ENCODE peak calls at places on chromosomes 1 and 21, in four cellular contexts. E is A549, V is spleen, F is uterus. J is an unnamed sample.

GRCh38 chr1:203126866-203127671 is 457 bp upstream of the ADORA1 start:
- DNase-seq in V (no peak), E (no peak), F (no peak), J (no peak)

GRCh38 chr1:172359531-172359991 is 60.9 kb upstream of the C1orf105 start:
- DNase-seq in V (no peak), E (peak; percentile 76), F (no peak), J (no peak)

GRCh38 chr1:160108888-160109662 is 6.5 kb upstream of the ATP1A2 start:
- DNase-seq in E (peak; percentile 80), V (no peak), F (no peak), J (no peak)

GRCh38 chr1:184757406-184757805 is 2.7 kb upstream of the EDEM3 start:
- DNase-seq in F (no peak), V (no peak), E (no peak), J (no peak)

GRCh38 chr1:29136463-29136915 is 12.8 kb upstream of the TMEM200B start:
- DNase-seq in F (peak; percentile 72), V (peak; percentile 35), E (no peak), J (no peak)

GRCh38 chr1:214850432-214851010 is 232.0 kb upstream of the KCNK2 start:
- DNase-seq in V (no peak), E (no peak), F (no peak), J (no peak)

GRCh38 chr1:203129501-203130231 is 2.1 kb downstream of the ADORA1 start:
- DNase-seq in F (no peak), E (no peak), V (no peak), J (peak; percentile 68)

GRCh38 chr1:22777658-22778057 is 67.0 kb downstream of the EPHB2 start:
- DNase-seq in V (no peak), E (no peak), F (no peak), J (no peak)

GRCh38 chr1:214416417-214417212 is 134.8 kb downstream of the PTPN14 start:
- DNase-seq in E (no peak), F (no peak), V (no peak), J (no peak)

GRCh38 chr1:61183471-61184034 is 101.2 kb downstream of the NFIA start:
- DNase-seq in E (peak; percentile 13), F (no peak), V (no peak), J (peak; percentile 65)

GRCh38 chr1:98660941-98661543 is 479 bp upstream of the SNX7 start:
- DNase-seq in F (no peak), V (no peak), E (no peak), J (no peak)

GRCh38 chr1:9494936-9495758 is 44.1 kb upstream of the SLC25A33 start:
- DNase-seq in V (peak; percentile 89), E (peak; percentile 60), F (peak; percentile 25), J (no peak)

GRCh38 chr1:174800221-174800791 is 199.4 kb upstream of the CACYBP start:
- DNase-seq in E (no peak), V (peak; percentile 75), F (no peak), J (no peak)

GRCh38 chr1:21604208-21604957 is 64.8 kb downstream of the RAP1GAP start:
- DNase-seq in E (no peak), F (no peak), V (no peak), J (no peak)

GRCh38 chr1:33099290-33100118 is 18.6 kb downstream of the AZIN2 start:
- DNase-seq in V (peak; percentile 83), E (no peak), F (no peak), J (peak; percentile 55)

GRCh38 chr1:230145953-230146476 is 79.0 kb downstream of the GALNT2 start:
- DNase-seq in E (no peak), F (no peak), V (no peak), J (no peak)
- TF ChIP-seq POLR2A in E (no peak), F (no peak), V (no peak), J (no peak)

GRCh38 chr1:143717434-143717833 is 254.4 kb downstream of the FAM72C start:
- DNase-seq in E (no peak), F (no peak), V (no peak), J (no peak)
- H3K4me3 ChIP-seq in E (no peak overlapping the region), F (no peak overlapping the region), V (no peak overlapping the region), J (no peak overlapping the region)

GRCh38 chr1:38584408-38585037 is 275.0 kb downstream of the RRAGC start:
- DNase-seq in E (no peak), F (no peak), V (no peak), J (no peak)
- TF ChIP-seq POLR2A in E (no peak), F (no peak), V (no peak), J (no peak)

GRCh38 chr21:37149411-37149810 is 76.4 kb downstream of the TTC3 start:
- DNase-seq in F (no peak), E (no peak), V (no peak), J (no peak)
- H3K4me3 ChIP-seq in F (no peak overlapping the region), E (no peak overlapping the region), V (no peak overlapping the region), J (no peak overlapping the region)

GRCh38 chr1:109819365-109819764 is 55.6 kb upstream of the EPS8L3 start:
- DNase-seq in F (no peak), E (no peak), V (no peak), J (no peak)

GRCh38 chr1:109821831-109822745 is 58.4 kb upstream of the EPS8L3 start:
- DNase-seq in E (peak; percentile 58), V (peak; percentile 79), F (no peak), J (peak; percentile 87)

GRCh38 chr1:109822749-109823542 is 59.2 kb upstream of the EPS8L3 start:
- DNase-seq in F (no peak), E (no peak), V (no peak), J (no peak)

GRCh38 chr1:109819906-109820305 is 56.2 kb upstream of the EPS8L3 start:
- DNase-seq in F (no peak), V (no peak), E (no peak), J (no peak)

DNA sequence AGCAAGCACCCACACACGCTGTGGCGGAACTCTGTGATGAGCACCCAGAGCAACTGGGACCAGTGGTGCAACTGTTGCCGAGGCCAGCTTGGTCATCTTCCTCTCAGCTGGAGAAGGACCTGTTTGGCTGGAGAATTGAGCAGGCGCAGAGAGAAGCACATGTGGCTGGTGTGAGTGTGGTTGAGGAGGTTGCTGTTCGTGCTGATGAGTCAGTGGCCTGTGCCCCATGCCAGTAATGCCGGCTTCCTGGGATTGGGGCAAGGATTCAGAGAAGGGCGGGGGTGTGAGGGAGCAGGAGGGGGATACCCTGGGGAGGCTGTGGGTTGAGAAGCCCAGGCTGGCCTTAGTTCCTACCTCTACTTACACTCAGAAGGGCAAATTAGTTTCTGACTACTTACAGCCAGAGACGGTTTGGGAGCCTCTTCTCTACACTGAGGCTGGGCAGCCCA is 57.5 kb upstream of the EPS8L3 start:
- DNase-seq in F (peak; percentile 46), E (peak; percentile 70), V (peak; percentile 83), J (peak; percentile 79)
- TF ChIP-seq POLR2A in F (no peak), E (no peak), V (no peak), J (peak; percentile 16)

GRCh38 chr1:78102082-78102481 is 56.3 kb downstream of the GIPC2 start:
- DNase-seq in F (no peak), E (peak; percentile 28), V (no peak), J (no peak)

GRCh38 chr1:78101051-78101450 is 55.3 kb downstream of the GIPC2 start:
- DNase-seq in V (no peak), F (no peak), E (no peak), J (no peak)

GRCh38 chr1:78104322-78104721 is 58.6 kb downstream of the GIPC2 start:
- DNase-seq in E (no peak), F (no peak), V (no peak), J (no peak)

GRCh38 chr1:78102916-78103315 is 57.1 kb downstream of the GIPC2 start:
- DNase-seq in F (no peak), V (no peak), E (no peak), J (no peak)

DNA sequence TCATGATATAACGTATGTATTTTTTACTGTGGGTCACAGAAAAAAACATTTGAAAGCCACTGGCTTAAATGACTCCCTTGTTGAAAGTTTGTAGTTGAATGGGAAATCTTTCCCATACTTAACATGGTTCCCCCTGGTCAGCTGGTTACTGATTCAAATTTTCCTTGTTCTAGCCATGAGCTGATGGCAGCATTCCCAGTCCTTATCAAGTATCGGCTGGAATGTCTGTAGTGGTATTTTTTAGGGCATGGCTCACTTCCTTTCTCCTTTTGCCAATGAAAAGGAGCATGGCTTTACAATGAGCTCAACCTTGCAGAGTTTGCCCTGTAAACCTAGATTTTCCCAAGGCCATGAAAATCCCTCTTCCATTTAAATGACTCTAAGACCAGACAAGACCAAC is 55.7 kb downstream of the GIPC2 start:
- DNase-seq in V (no peak), E (peak; percentile 63), F (peak; percentile 46), J (no peak)
- H3K4me3 ChIP-seq in V (no peak overlapping the region), E (no peak overlapping the region), F (no peak overlapping the region), J (no peak overlapping the region)

DNA sequence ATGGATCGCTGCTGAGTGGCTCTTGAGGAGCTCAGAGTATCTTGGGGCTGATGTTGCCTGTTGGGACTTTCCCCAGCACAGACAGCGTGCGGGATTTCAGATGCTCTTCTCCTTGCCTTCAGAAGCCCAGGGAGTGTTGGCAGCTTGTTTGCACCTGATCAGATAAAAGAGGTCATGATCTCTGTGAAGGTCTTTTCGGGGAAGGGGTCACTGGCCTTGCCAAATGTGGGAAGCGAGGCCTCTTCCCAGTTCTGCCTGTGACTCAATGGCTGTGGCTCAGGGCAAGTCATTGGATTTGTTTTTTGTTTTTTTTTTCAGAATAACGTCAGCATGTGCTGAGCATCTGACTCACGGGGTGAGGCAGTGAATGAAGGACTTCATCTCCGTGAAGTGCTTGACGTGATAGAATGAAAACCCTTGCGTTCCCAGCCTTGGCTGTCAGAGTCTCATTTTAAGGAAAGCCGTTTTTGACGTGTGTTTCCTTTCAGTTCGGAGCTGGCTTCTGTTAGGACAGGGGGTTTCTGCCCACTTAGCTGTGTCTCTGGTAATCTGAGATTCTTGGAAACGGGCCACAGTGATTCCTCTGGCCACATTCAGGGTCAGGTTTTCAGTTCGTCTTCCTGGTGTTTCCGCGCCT is 46.7 kb downstream of the GALNT2 start:
- DNase-seq in E (peak; percentile 55), V (no peak), F (no peak), J (peak; percentile 30)
- TF ChIP-seq POLR2A in E (no peak), V (no peak), F (no peak), J (no peak)

GRCh38 chr1:1861339-1861730 is 29.6 kb downstream of the GNB1 start:
- DNase-seq in E (no peak), V (no peak), F (no peak), J (no peak)
- H3K4me3 ChIP-seq in E (no peak overlapping the region), V (no peak overlapping the region), F (no peak overlapping the region), J (no peak overlapping the region)

GRCh38 chr1:153727463-153728304 is at the start of gene INTS3:
- DNase-seq in F (peak; percentile 100), E (peak; percentile 100), V (peak; percentile 100), J (peak; percentile 100)
- TF ChIP-seq POLR2A in F (peak; percentile 42), E (peak; percentile 84), V (peak; percentile 17), J (peak; percentile 42)

J was measured in gastrocnemius medialis.